ENCODE peak calls at places on chromosomes 12 and 14, in five cellular contexts. Y is H9, D is HCT116, J is K562, C is IMR-90. L is an unnamed sample.

GRCh38 chr12:53862831-53863230 is 75.8 kb upstream of the HOXC13 start:
- DNase-seq in J (no peak), Y (no peak), D (no peak), C (peak; percentile 2), L (no peak)

GRCh38 chr14:78157855-78158436 is 12.2 kb upstream of the NRXN3 start:
- DNase-seq in Y (peak; percentile 41), D (no peak), C (peak; percentile 1), J (peak; percentile 15), L (peak; percentile 39)

GRCh38 chr12:110312581-110313360 is 31.7 kb downstream of the ATP2A2 start:
- DNase-seq in Y (no peak), J (no peak), C (peak; percentile 72), D (no peak), L (no peak)

GRCh38 chr14:44847910-44848309 is 113.8 kb downstream of the KLHL28 start:
- DNase-seq in C (peak; percentile 41), D (no peak), Y (no peak), J (no peak), L (no peak)

GRCh38 chr12:122166422-122167327 is 7.3 kb downstream of the IL31 start:
- DNase-seq in J (no peak), C (no peak), Y (no peak), D (no peak), L (no peak)

GRCh38 chr14:98077176-98077575 is 1194.8 kb downstream of the BCL11B start:
- DNase-seq in J (no peak), Y (no peak), C (no peak), D (no peak), L (no peak)

GRCh38 chr12:31732926-31733548 is 4.2 kb upstream of the AMN1 start:
- DNase-seq in C (peak; percentile 83), J (peak; percentile 55), Y (peak; percentile 91), D (peak; percentile 97), L (no peak)

GRCh38 chr12:25438638-25439037 is 114.4 kb downstream of the LMNTD1 start:
- DNase-seq in C (peak; percentile 63), Y (no peak), D (no peak), J (no peak), L (no peak)

GRCh38 chr12:104763163-104763805 is 194.8 kb downstream of the SLC41A2 start:
- DNase-seq in Y (no peak), D (no peak), C (peak; percentile 38), J (no peak), L (no peak)

GRCh38 chr12:14618990-14619389 is 51.3 kb upstream of the PLBD1 start:
- DNase-seq in D (no peak), C (peak; percentile 16), J (no peak), Y (no peak), L (peak; percentile 4)

GRCh38 chr14:26984318-26985177 is 386.7 kb upstream of the NOVA1 start:
- DNase-seq in Y (peak; percentile 62), J (peak; percentile 15), C (peak; percentile 31), D (peak; percentile 4), L (peak; percentile 65)

GRCh38 chr12:119803391-119803791 is 73.7 kb downstream of the CIT start:
- DNase-seq in D (no peak), Y (peak; percentile 80), J (no peak), C (peak; percentile 42), L (peak; percentile 38)

GRCh38 chr14:48973136-48973535 is 613.0 kb downstream of the RPS29 start:
- DNase-seq in J (no peak), D (no peak), Y (no peak), C (peak; percentile 70), L (no peak)

GRCh38 chr12:107027304-107028053 is 40.5 kb upstream of the MTERF2 start:
- DNase-seq in D (peak; percentile 52), C (peak; percentile 96), Y (no peak), J (no peak), L (no peak)

GRCh38 chr14:36057452-36058142 is 118.9 kb downstream of the PTCSC3 start:
- DNase-seq in C (no peak), Y (no peak), J (no peak), D (peak; percentile 16), L (no peak)

GRCh38 chr14:105889666-105890473 is 363.5 kb downstream of the TMEM121 start:
- DNase-seq in D (no peak), Y (no peak), J (peak; percentile 2), C (no peak), L (no peak)

GRCh38 chr14:59060841-59061240 is 127.6 kb upstream of the DAAM1 start:
- DNase-seq in J (no peak), C (no peak), Y (no peak), D (no peak), L (no peak)

GRCh38 chr12:118398878-118399277 is 22.5 kb downstream of the SUDS3 start:
- DNase-seq in C (peak; percentile 17), J (no peak), D (no peak), Y (no peak), L (no peak)

GRCh38 chr12:5444520-5444919 is 12.6 kb downstream of the NTF3 start:
- DNase-seq in Y (no peak), J (no peak), C (no peak), D (no peak), L (no peak)

GRCh38 chr14:104845834-104846441 is 19.1 kb upstream of the CEP170B start:
- DNase-seq in C (no peak), D (no peak), J (peak; percentile 2), Y (no peak), L (no peak)

GRCh38 chr12:67772276-67773169 is 124.0 kb downstream of the DYRK2 start:
- DNase-seq in J (no peak), D (no peak), Y (peak; percentile 94), C (peak; percentile 76), L (peak; percentile 62)

GRCh38 chr12:67774983-67775587 is 126.5 kb downstream of the DYRK2 start:
- DNase-seq in J (no peak), D (no peak), C (peak; percentile 8), Y (no peak), L (no peak)

DNA sequence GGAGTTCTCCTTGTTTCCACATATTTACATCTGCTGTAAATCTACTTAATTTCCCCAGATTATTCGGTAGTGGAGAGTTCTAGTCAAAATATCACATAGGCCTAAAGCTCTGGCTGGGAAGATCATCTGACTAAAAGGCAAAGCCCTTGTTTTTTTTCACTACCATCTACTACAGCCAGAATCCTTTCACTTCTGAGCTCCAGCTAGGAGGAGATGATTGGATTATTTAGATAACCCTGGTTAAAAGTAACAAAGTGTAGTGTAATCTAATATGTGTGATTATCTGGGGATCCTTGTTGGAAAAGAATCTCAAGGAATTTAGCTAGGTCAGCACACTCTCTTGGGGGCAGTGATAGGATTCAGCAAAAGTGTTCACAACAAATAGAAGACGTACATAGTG is 125.4 kb downstream of the DYRK2 start:
- DNase-seq in C (peak; percentile 73), Y (no peak), J (no peak), D (no peak), L (no peak)
- H3K9ac ChIP-seq in C (no peak overlapping the region), Y (no peak overlapping the region), J (no peak overlapping the region), D (no peak overlapping the region), L (no peak overlapping the region)

DNA sequence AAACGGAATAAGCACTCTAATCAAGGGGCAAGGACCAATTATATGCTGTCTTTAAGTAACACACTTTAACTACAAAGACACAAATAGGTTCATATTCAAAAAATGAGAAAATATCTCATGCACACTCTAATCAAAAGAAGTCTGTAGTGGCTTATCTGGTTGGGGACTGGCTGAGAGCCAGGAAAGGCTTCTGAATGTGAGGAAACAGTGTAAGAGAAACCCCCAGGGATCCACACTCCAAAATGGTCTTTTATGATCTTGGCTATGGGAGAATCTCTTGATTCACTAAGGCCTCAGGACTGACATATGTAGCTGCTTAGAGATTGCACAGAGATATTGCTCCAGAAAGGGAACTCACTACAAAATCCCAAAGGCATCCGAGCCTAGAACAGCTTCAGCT is 10.3 kb downstream of the CTSG start:
- DNase-seq in J (no peak), D (no peak), Y (no peak), C (no peak), L (no peak)
- H3K9ac ChIP-seq in J (no peak overlapping the region), D (no peak overlapping the region), Y (no peak overlapping the region), C (no peak overlapping the region), L (no peak overlapping the region)

GRCh38 chr14:23182372-23183014 is 967 bp downstream of the SLC7A8 start:
- DNase-seq in Y (peak; percentile 90), D (peak; percentile 12), C (no peak), J (no peak), L (no peak)

GRCh38 chr14:23185046-23185445 is 1.6 kb upstream of the SLC7A8 start:
- DNase-seq in D (no peak), Y (no peak), C (peak; percentile 13), J (no peak), L (no peak)

GRCh38 chr14:23183076-23183475 is 384 bp downstream of the SLC7A8 start:
- DNase-seq in Y (no peak), C (no peak), D (no peak), J (no peak), L (no peak)

GRCh38 chr14:23181946-23182345 is 1.5 kb downstream of the SLC7A8 start:
- DNase-seq in J (no peak), Y (no peak), C (no peak), D (no peak), L (no peak)

GRCh38 chr14:23183479-23183878 is at the start of gene SLC7A8:
- DNase-seq in C (no peak), Y (peak; percentile 77), J (no peak), D (peak; percentile 7), L (no peak)
- H3K9ac ChIP-seq in C (no peak within 1 kb of the TSS), Y (peak within 1 kb of the TSS; percentile 86), J (no peak within 1 kb of the TSS), D (peak within 1 kb of the TSS; percentile 35), L (no peak within 1 kb of the TSS)

GRCh38 chr12:11885261-11886038 is 185.3 kb upstream of the BCL2L14 start:
- DNase-seq in D (no peak), J (no peak), C (peak; percentile 76), Y (no peak), L (no peak)
- H3K9ac ChIP-seq in D (no peak overlapping the region), J (no peak overlapping the region), C (peak overlapping the region; percentile 2), Y (no peak overlapping the region), L (no peak overlapping the region)